ENCODE peak calls at places on chromosomes 13 and 19, in nine cellular contexts. One of them, this sample, is unnamed.

GRCh38 chr19:4350111-4350510 is 6.7 kb downstream of the MPND start:
- DNase-seq in EH: no peak
- DNase-seq in COR-L47: no peak
- DNase-seq in CD4-positive, alpha-beta T cell: no peak
- DNase-seq in pulmonary artery endothelial cell: no peak
- DNase-seq in endothelial cell: no peak
- DNase-seq in globus pallidus: no peak
- DNase-seq in activated CD8-positive, alpha-beta memory T cell treated with anti-CD3 and anti-CD28 coated beads for 4 hours: no peak
- DNase-seq in GM12892: no peak
- DNase-seq in this sample: no peak

GRCh38 chr19:1313695-1314613 is 28.3 kb downstream of the EFNA2 start:
- DNase-seq in endothelial cell: no peak
- DNase-seq in globus pallidus: no peak
- DNase-seq in EH: no peak
- DNase-seq in COR-L47: no peak
- DNase-seq in CD4-positive, alpha-beta T cell: no peak
- DNase-seq in GM12892: no peak
- DNase-seq in activated CD8-positive, alpha-beta memory T cell treated with anti-CD3 and anti-CD28 coated beads for 4 hours: no peak
- DNase-seq in pulmonary artery endothelial cell: no peak
- DNase-seq in this sample: no peak

GRCh38 chr19:1074512-1075283 is 7.7 kb downstream of the ARHGAP45 start:
- DNase-seq in endothelial cell: no peak
- DNase-seq in activated CD8-positive, alpha-beta memory T cell treated with anti-CD3 and anti-CD28 coated beads for 4 hours: peak
- DNase-seq in EH: no peak
- DNase-seq in GM12892: peak
- DNase-seq in CD4-positive, alpha-beta T cell: peak
- DNase-seq in globus pallidus: no peak
- DNase-seq in COR-L47: peak
- DNase-seq in pulmonary artery endothelial cell: no peak
- DNase-seq in this sample: no peak

GRCh38 chr19:38729653-38730469 is 14.4 kb downstream of the CAPN12 start:
- DNase-seq in activated CD8-positive, alpha-beta memory T cell treated with anti-CD3 and anti-CD28 coated beads for 4 hours: peak
- DNase-seq in CD4-positive, alpha-beta T cell: peak
- DNase-seq in GM12892: peak
- DNase-seq in endothelial cell: peak
- DNase-seq in pulmonary artery endothelial cell: no peak
- DNase-seq in globus pallidus: no peak
- DNase-seq in COR-L47: peak
- DNase-seq in EH: peak
- DNase-seq in this sample: peak

GRCh38 chr19:48568345-48568886 is 16.4 kb downstream of the SULT2B1 start:
- DNase-seq in CD4-positive, alpha-beta T cell: no peak
- DNase-seq in pulmonary artery endothelial cell: peak
- DNase-seq in EH: peak
- DNase-seq in GM12892: no peak
- DNase-seq in COR-L47: no peak
- DNase-seq in endothelial cell: no peak
- DNase-seq in activated CD8-positive, alpha-beta memory T cell treated with anti-CD3 and anti-CD28 coated beads for 4 hours: no peak
- DNase-seq in globus pallidus: peak
- DNase-seq in this sample: peak

GRCh38 chr19:48395499-48395898 is 2.0 kb downstream of the GRIN2D start:
- DNase-seq in endothelial cell: no peak
- DNase-seq in EH: no peak
- DNase-seq in GM12892: no peak
- DNase-seq in COR-L47: no peak
- DNase-seq in globus pallidus: no peak
- DNase-seq in pulmonary artery endothelial cell: no peak
- DNase-seq in CD4-positive, alpha-beta T cell: no peak
- DNase-seq in activated CD8-positive, alpha-beta memory T cell treated with anti-CD3 and anti-CD28 coated beads for 4 hours: no peak
- DNase-seq in this sample: no peak

GRCh38 chr13:92074658-92075057 is 676.2 kb downstream of the GPC5 start:
- DNase-seq in EH: no peak
- DNase-seq in CD4-positive, alpha-beta T cell: no peak
- DNase-seq in COR-L47: peak
- DNase-seq in globus pallidus: peak
- DNase-seq in endothelial cell: peak
- DNase-seq in GM12892: no peak
- DNase-seq in activated CD8-positive, alpha-beta memory T cell treated with anti-CD3 and anti-CD28 coated beads for 4 hours: no peak
- DNase-seq in pulmonary artery endothelial cell: no peak
- DNase-seq in this sample: no peak

GRCh38 chr13:92164822-92165221 is 766.4 kb downstream of the GPC5 start:
- DNase-seq in COR-L47: no peak
- DNase-seq in globus pallidus: no peak
- DNase-seq in EH: no peak
- DNase-seq in CD4-positive, alpha-beta T cell: no peak
- DNase-seq in endothelial cell: no peak
- DNase-seq in pulmonary artery endothelial cell: no peak
- DNase-seq in GM12892: no peak
- DNase-seq in activated CD8-positive, alpha-beta memory T cell treated with anti-CD3 and anti-CD28 coated beads for 4 hours: no peak
- DNase-seq in this sample: no peak

GRCh38 chr19:29562299-29563297 is 36.8 kb downstream of the VSTM2B start:
- DNase-seq in globus pallidus: no peak
- DNase-seq in activated CD8-positive, alpha-beta memory T cell treated with anti-CD3 and anti-CD28 coated beads for 4 hours: no peak
- DNase-seq in GM12892: no peak
- DNase-seq in EH: no peak
- DNase-seq in CD4-positive, alpha-beta T cell: no peak
- DNase-seq in pulmonary artery endothelial cell: no peak
- DNase-seq in COR-L47: no peak
- DNase-seq in endothelial cell: no peak
- DNase-seq in this sample: no peak

GRCh38 chr13:26424181-26424580 is 133.3 kb upstream of the WASF3 start:
- DNase-seq in CD4-positive, alpha-beta T cell: no peak
- DNase-seq in activated CD8-positive, alpha-beta memory T cell treated with anti-CD3 and anti-CD28 coated beads for 4 hours: no peak
- DNase-seq in endothelial cell: no peak
- DNase-seq in globus pallidus: no peak
- DNase-seq in GM12892: no peak
- DNase-seq in COR-L47: no peak
- DNase-seq in pulmonary artery endothelial cell: no peak
- DNase-seq in EH: no peak
- DNase-seq in this sample: no peak

GRCh38 chr19:42762782-42763181 is 2.7 kb downstream of the PSG8 start:
- DNase-seq in CD4-positive, alpha-beta T cell: no peak
- DNase-seq in globus pallidus: no peak
- DNase-seq in pulmonary artery endothelial cell: no peak
- DNase-seq in COR-L47: no peak
- DNase-seq in activated CD8-positive, alpha-beta memory T cell treated with anti-CD3 and anti-CD28 coated beads for 4 hours: no peak
- DNase-seq in GM12892: no peak
- DNase-seq in EH: peak
- DNase-seq in endothelial cell: no peak
- DNase-seq in this sample: no peak

GRCh38 chr19:57165846-57166245 is 1.4 kb downstream of the DUXA start:
- DNase-seq in activated CD8-positive, alpha-beta memory T cell treated with anti-CD3 and anti-CD28 coated beads for 4 hours: no peak
- DNase-seq in CD4-positive, alpha-beta T cell: no peak
- DNase-seq in GM12892: no peak
- DNase-seq in EH: no peak
- DNase-seq in pulmonary artery endothelial cell: no peak
- DNase-seq in COR-L47: no peak
- DNase-seq in endothelial cell: no peak
- DNase-seq in globus pallidus: no peak
- DNase-seq in this sample: no peak

GRCh38 chr19:14352526-14352925 is 28.7 kb upstream of the ADGRE5 start:
- DNase-seq in pulmonary artery endothelial cell: no peak
- DNase-seq in EH: no peak
- DNase-seq in activated CD8-positive, alpha-beta memory T cell treated with anti-CD3 and anti-CD28 coated beads for 4 hours: no peak
- DNase-seq in COR-L47: no peak
- DNase-seq in endothelial cell: no peak
- DNase-seq in globus pallidus: no peak
- DNase-seq in GM12892: no peak
- DNase-seq in CD4-positive, alpha-beta T cell: no peak
- DNase-seq in this sample: no peak

GRCh38 chr19:44051654-44052402 is at the start of gene ZNF223:
- DNase-seq in globus pallidus: peak
- DNase-seq in endothelial cell: peak
- DNase-seq in CD4-positive, alpha-beta T cell: peak
- DNase-seq in COR-L47: peak
- DNase-seq in activated CD8-positive, alpha-beta memory T cell treated with anti-CD3 and anti-CD28 coated beads for 4 hours: peak
- DNase-seq in GM12892: peak
- DNase-seq in pulmonary artery endothelial cell: peak
- DNase-seq in EH: peak
- DNase-seq in this sample: peak

GRCh38 chr19:33260628-33261418 is 35.2 kb upstream of the SLC7A10 start:
- DNase-seq in globus pallidus: peak
- DNase-seq in pulmonary artery endothelial cell: no peak
- DNase-seq in GM12892: no peak
- DNase-seq in EH: no peak
- DNase-seq in endothelial cell: no peak
- DNase-seq in CD4-positive, alpha-beta T cell: no peak
- DNase-seq in activated CD8-positive, alpha-beta memory T cell treated with anti-CD3 and anti-CD28 coated beads for 4 hours: no peak
- DNase-seq in COR-L47: no peak
- DNase-seq in this sample: no peak

GRCh38 chr13:106036870-106037269 is 498.6 kb downstream of the EFNB2 start:
- DNase-seq in GM12892: no peak
- DNase-seq in CD4-positive, alpha-beta T cell: no peak
- DNase-seq in endothelial cell: no peak
- DNase-seq in COR-L47: peak
- DNase-seq in globus pallidus: no peak
- DNase-seq in EH: peak
- DNase-seq in activated CD8-positive, alpha-beta memory T cell treated with anti-CD3 and anti-CD28 coated beads for 4 hours: no peak
- DNase-seq in pulmonary artery endothelial cell: no peak
- DNase-seq in this sample: no peak

GRCh38 chr19:58563034-58563573 is 4.7 kb upstream of the UBE2M start:
- DNase-seq in EH: peak
- DNase-seq in CD4-positive, alpha-beta T cell: no peak
- DNase-seq in globus pallidus: no peak
- DNase-seq in activated CD8-positive, alpha-beta memory T cell treated with anti-CD3 and anti-CD28 coated beads for 4 hours: no peak
- DNase-seq in COR-L47: no peak
- DNase-seq in GM12892: peak
- DNase-seq in endothelial cell: peak
- DNase-seq in pulmonary artery endothelial cell: no peak
- DNase-seq in this sample: peak

GRCh38 chr19:33401683-33402420 is 28.3 kb downstream of the CEBPG start:
- DNase-seq in activated CD8-positive, alpha-beta memory T cell treated with anti-CD3 and anti-CD28 coated beads for 4 hours: no peak
- DNase-seq in COR-L47: no peak
- DNase-seq in CD4-positive, alpha-beta T cell: no peak
- DNase-seq in EH: no peak
- DNase-seq in pulmonary artery endothelial cell: no peak
- DNase-seq in globus pallidus: no peak
- DNase-seq in GM12892: no peak
- DNase-seq in endothelial cell: no peak
- DNase-seq in this sample: no peak

GRCh38 chr19:51417107-51417806 is at the start of gene SIGLEC10:
- DNase-seq in GM12892: peak
- DNase-seq in COR-L47: no peak
- DNase-seq in activated CD8-positive, alpha-beta memory T cell treated with anti-CD3 and anti-CD28 coated beads for 4 hours: no peak
- DNase-seq in pulmonary artery endothelial cell: no peak
- DNase-seq in EH: no peak
- DNase-seq in CD4-positive, alpha-beta T cell: no peak
- DNase-seq in globus pallidus: no peak
- DNase-seq in endothelial cell: no peak
- DNase-seq in this sample: no peak

GRCh38 chr19:7427944-7428343 is 60.9 kb downstream of the PEX11G start:
- DNase-seq in COR-L47: no peak
- DNase-seq in pulmonary artery endothelial cell: no peak
- DNase-seq in activated CD8-positive, alpha-beta memory T cell treated with anti-CD3 and anti-CD28 coated beads for 4 hours: no peak
- DNase-seq in globus pallidus: no peak
- DNase-seq in endothelial cell: no peak
- DNase-seq in EH: peak
- DNase-seq in GM12892: no peak
- DNase-seq in CD4-positive, alpha-beta T cell: no peak
- DNase-seq in this sample: no peak

GRCh38 chr19:48614436-48615144 is at the start of gene FAM83E:
- DNase-seq in pulmonary artery endothelial cell: no peak
- DNase-seq in activated CD8-positive, alpha-beta memory T cell treated with anti-CD3 and anti-CD28 coated beads for 4 hours: no peak
- DNase-seq in endothelial cell: no peak
- DNase-seq in CD4-positive, alpha-beta T cell: no peak
- DNase-seq in globus pallidus: no peak
- DNase-seq in GM12892: no peak
- DNase-seq in COR-L47: peak
- DNase-seq in EH: no peak
- DNase-seq in this sample: no peak

GRCh38 chr13:81540777-81541176 is 1199.9 kb upstream of the SPRY2 start:
- DNase-seq in endothelial cell: no peak
- DNase-seq in GM12892: no peak
- DNase-seq in EH: no peak
- DNase-seq in activated CD8-positive, alpha-beta memory T cell treated with anti-CD3 and anti-CD28 coated beads for 4 hours: no peak
- DNase-seq in pulmonary artery endothelial cell: no peak
- DNase-seq in CD4-positive, alpha-beta T cell: no peak
- DNase-seq in COR-L47: no peak
- DNase-seq in globus pallidus: peak
- DNase-seq in this sample: no peak

GRCh38 chr19:33275933-33276619 is 26.3 kb downstream of the CEBPA start:
- DNase-seq in endothelial cell: no peak
- DNase-seq in GM12892: no peak
- DNase-seq in COR-L47: no peak
- DNase-seq in CD4-positive, alpha-beta T cell: no peak
- DNase-seq in pulmonary artery endothelial cell: no peak
- DNase-seq in globus pallidus: no peak
- DNase-seq in activated CD8-positive, alpha-beta memory T cell treated with anti-CD3 and anti-CD28 coated beads for 4 hours: no peak
- DNase-seq in EH: no peak
- DNase-seq in this sample: no peak